ENCODE peak calls at places on chromosomes 2 and 18, in eight cellular contexts. U, B, Y, F, V, G, A and Q are unnamed samples.

GRCh38 chr18:7158201-7158600 is 40.6 kb upstream of the LAMA1 start:
- DNase-seq in U (no peak), B (no peak), Y (no peak), F (no peak), V (no peak), G (peak), A (no peak), Q (no peak)

GRCh38 chr2:113157108-113157896 is 16.5 kb upstream of the PSD4 start:
- DNase-seq in U (no peak), B (no peak), Y (no peak), F (no peak), V (peak), G (peak), A (peak), Q (peak)

GRCh38 chr2:145692971-145693478 is 1173.1 kb upstream of the ZEB2 start:
- DNase-seq in U (no peak), B (no peak), Y (no peak), F (no peak), V (no peak), G (peak), A (peak), Q (no peak)

GRCh38 chr2:160666019-160666676 is 172.5 kb upstream of the RBMS1 start:
- DNase-seq in U (peak), B (peak), Y (no peak), F (no peak), V (no peak), G (peak), A (no peak), Q (no peak)

GRCh38 chr2:14759086-14759485 is 126.6 kb downstream of the LRATD1 start:
- DNase-seq in U (no peak), B (no peak), Y (no peak), F (no peak), V (no peak), G (no peak), A (no peak), Q (no peak)

GRCh38 chr18:47595816-47596501 is 334.5 kb downstream of the SMAD2 start:
- DNase-seq in U (peak), B (peak), Y (no peak), F (no peak), V (no peak), G (no peak), A (no peak), Q (no peak)

GRCh38 chr2:72112421-72112820 is 35.2 kb downstream of the CYP26B1 start:
- DNase-seq in U (no peak), B (no peak), Y (no peak), F (no peak), V (no peak), G (peak), A (no peak), Q (no peak)

GRCh38 chr2:29105375-29105774 is 9.8 kb upstream of the CLIP4 start:
- DNase-seq in U (no peak), B (no peak), Y (no peak), F (no peak), V (no peak), G (no peak), A (no peak), Q (no peak)

GRCh38 chr2:226079677-226080076 is 680.2 kb downstream of the NYAP2 start:
- DNase-seq in U (no peak), B (peak), Y (no peak), F (no peak), V (no peak), G (peak), A (no peak), Q (no peak)

GRCh38 chr2:190216829-190217228 is 102.8 kb downstream of the HIBCH start:
- DNase-seq in U (no peak), B (no peak), Y (peak), F (no peak), V (no peak), G (peak), A (peak), Q (no peak)

GRCh38 chr2:21317131-21317530 is 193.4 kb downstream of the TDRD15 start:
- DNase-seq in U (peak), B (peak), Y (peak), F (peak), V (no peak), G (peak), A (peak), Q (peak)

GRCh38 chr2:109452318-109453305 is 161.2 kb downstream of the SEPTIN10 start:
- DNase-seq in U (no peak), B (no peak), Y (no peak), F (no peak), V (no peak), G (no peak), A (no peak), Q (no peak)

GRCh38 chr2:105749583-105750399 is 5.1 kb downstream of the NCK2 start:
- DNase-seq in U (no peak), B (no peak), Y (no peak), F (no peak), V (no peak), G (peak), A (no peak), Q (no peak)

GRCh38 chr18:34773961-34774754 is 64.1 kb downstream of the DTNA start:
- DNase-seq in U (no peak), B (no peak), Y (no peak), F (no peak), V (no peak), G (peak), A (peak), Q (no peak)

GRCh38 chr2:44104855-44105271 is 63.8 kb upstream of the PPM1B start:
- DNase-seq in U (no peak), B (no peak), Y (no peak), F (no peak), V (no peak), G (no peak), A (no peak), Q (no peak)
- H3K27ac ChIP-seq in U (no peak), B (no peak), Y (no peak), F (no peak), V (no peak), G (no peak), A (no peak), Q (no peak)

DNA sequence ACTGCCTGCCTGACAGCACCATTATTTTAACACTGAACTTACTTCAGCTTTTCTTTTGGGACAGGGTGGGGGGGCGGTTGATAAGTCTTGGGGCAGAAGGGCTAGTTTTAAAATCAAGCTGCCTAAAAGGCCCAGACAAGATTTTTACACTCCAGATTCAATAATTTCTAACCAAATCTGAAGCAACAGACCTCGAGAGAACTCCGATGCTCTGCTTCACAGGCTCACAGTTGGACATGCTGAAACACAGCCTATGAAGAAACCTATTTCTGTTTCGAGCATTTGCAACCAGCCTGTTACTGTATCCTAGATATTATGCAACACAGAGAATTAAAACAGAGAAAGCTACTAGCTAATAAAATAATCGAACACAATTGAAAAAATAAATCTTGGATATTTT is 1.3 kb upstream of the MYT1L start:
- DNase-seq in U (no peak), B (no peak), Y (no peak), F (no peak), V (no peak), G (no peak), A (no peak), Q (no peak)
- H3K27ac ChIP-seq in U (no peak), B (no peak), Y (no peak), F (no peak), V (no peak), G (no peak), A (no peak), Q (no peak)

DNA sequence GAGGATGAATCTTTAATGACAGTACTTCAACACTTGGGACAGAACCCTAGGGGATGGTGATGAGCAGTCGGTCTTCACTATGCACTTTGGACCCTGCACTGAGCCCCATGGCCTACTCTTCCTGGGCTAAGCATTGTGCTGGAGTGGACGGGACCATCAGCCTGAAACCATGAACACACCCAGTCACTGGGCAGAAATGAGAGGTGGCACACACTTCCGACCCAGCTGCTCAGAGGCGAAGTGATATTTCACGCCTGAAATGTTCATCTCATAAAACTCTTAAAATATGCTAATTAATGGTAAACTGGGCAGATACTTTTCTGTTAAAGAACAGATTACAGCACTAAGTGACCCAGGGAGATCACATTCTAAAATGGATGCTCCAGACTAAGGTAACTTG is 150.3 kb upstream of the NDUFV2 start:
- DNase-seq in U (no peak), B (no peak), Y (no peak), F (no peak), V (no peak), G (no peak), A (no peak), Q (no peak)
- H3K27ac ChIP-seq in U (no peak), B (no peak), Y (no peak), F (no peak), V (no peak), G (no peak), A (no peak), Q (no peak)

DNA sequence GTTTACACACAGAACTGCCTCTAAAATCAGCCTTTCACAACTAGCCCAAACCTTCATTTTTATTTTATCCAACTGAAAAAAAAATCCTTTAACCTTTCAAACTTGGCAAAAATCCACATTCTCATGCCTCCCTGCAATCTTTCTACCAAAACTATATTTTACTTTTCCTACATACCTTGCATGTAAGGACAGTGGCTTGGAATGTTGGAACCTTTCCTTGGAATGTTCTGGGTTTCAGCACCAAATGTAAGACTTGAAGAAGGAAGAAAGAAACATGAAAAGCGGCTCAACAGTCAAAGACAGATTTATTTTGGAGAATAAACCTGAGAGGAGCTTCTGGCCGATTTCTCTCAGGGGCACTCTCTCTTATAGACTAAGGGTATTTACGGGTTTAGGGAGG is 79.6 kb downstream of the RRM2 start:
- DNase-seq in U (no peak), B (no peak), Y (no peak), F (no peak), V (no peak), G (peak), A (no peak), Q (no peak)
- H3K27ac ChIP-seq in U (no peak), B (no peak), Y (no peak), F (no peak), V (no peak), G (peak), A (no peak), Q (no peak)

GRCh38 chr18:79640875-79641274 is 38.7 kb upstream of the CTDP1 start:
- DNase-seq in U (no peak), B (no peak), Y (no peak), F (no peak), V (no peak), G (no peak), A (no peak), Q (no peak)

GRCh38 chr18:79637181-79637920 is 42.3 kb upstream of the CTDP1 start:
- DNase-seq in U (no peak), B (no peak), Y (no peak), F (no peak), V (no peak), G (no peak), A (no peak), Q (no peak)

GRCh38 chr18:79639072-79639829 is 40.4 kb upstream of the CTDP1 start:
- DNase-seq in U (no peak), B (no peak), Y (no peak), F (no peak), V (no peak), G (peak), A (no peak), Q (no peak)

GRCh38 chr18:79640064-79640672 is 39.4 kb upstream of the CTDP1 start:
- DNase-seq in U (no peak), B (no peak), Y (no peak), F (no peak), V (no peak), G (no peak), A (no peak), Q (no peak)

DNA sequence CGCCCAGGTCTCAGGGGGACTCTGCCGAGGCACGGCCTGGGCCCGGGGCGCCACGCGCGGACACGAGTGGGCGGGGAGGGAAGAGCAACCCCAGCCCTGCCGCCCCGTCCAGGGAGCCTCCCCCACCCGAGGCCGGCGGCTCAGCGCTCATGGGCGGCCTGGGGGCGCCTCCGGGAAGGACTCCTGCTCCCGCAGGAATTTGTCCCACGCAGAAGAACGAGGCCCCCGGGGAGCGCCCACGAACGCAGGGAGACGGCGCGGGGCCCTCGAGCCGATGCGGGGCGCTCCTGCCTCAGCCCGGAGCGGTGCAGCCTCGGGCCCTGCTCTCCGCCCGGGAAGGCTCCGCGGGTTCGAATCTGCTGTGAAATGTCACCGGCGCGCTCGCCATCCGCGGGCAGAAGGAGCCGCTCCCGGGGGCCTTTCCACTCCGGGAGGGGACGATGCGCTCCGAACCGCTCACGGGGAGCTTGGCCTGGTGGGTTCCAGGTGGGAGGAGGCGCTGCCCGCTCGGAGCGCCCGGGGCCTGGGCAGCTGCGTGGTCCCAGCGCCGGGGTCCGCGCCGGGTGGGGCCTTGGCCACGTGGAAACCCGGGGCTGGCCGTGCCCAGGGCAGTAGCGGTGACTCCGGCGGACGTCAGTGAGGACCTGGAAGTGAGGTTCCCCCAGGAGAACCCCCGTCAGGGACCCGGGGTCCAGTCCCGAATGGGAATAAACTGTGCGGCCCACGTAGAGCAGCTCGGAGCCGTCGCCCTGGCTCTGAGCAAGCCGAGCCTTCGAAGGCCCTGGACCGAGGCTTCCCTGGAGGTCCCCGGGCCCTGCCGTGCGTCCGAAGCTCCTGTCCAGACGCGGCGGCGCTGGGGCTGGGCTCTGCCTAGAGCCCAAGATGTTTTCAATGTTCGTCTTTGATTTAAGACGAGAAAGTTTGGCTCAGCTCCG is 41.4 kb upstream of the CTDP1 start:
- DNase-seq in U (no peak), B (no peak), Y (no peak), F (no peak), V (no peak), G (no peak), A (no peak), Q (no peak)
- H3K27ac ChIP-seq in U (no peak), B (no peak), Y (no peak), F (no peak), V (no peak), G (no peak), A (no peak), Q (no peak)